ENCODE peak calls at places on chromosomes 5 and 9, in ten cellular contexts. One of them, this sample, is unnamed.
A peak's percentile ranks its signal among the peaks of the same experiment; 100 is the strongest.

GRCh38 chr9:75083188-75083976 is 4.6 kb downstream of the NMRK1 start:
- DNase-seq in ovary: no peak
- DNase-seq in adrenal gland: no peak
- DNase-seq in HCT116: no peak
- DNase-seq in A549: no peak
- DNase-seq in H1: peak; percentile 55
- DNase-seq in right lobe of liver: peak; percentile 62
- DNase-seq in IMR-90: no peak
- DNase-seq in body of pancreas: peak; percentile 60
- DNase-seq in spleen: no peak
- DNase-seq in this sample: peak; percentile 42

GRCh38 chr5:83925321-83925877 is 204.7 kb upstream of the HAPLN1 start:
- DNase-seq in H1: no peak
- DNase-seq in IMR-90: peak; percentile 88
- DNase-seq in body of pancreas: no peak
- DNase-seq in adrenal gland: no peak
- DNase-seq in HCT116: peak; percentile 4
- DNase-seq in ovary: no peak
- DNase-seq in spleen: no peak
- DNase-seq in right lobe of liver: no peak
- DNase-seq in A549: no peak
- DNase-seq in this sample: no peak

GRCh38 chr5:72921886-72922285 is 34.0 kb upstream of the FCHO2 start:
- DNase-seq in right lobe of liver: no peak
- DNase-seq in body of pancreas: no peak
- DNase-seq in adrenal gland: no peak
- DNase-seq in A549: no peak
- DNase-seq in IMR-90: no peak
- DNase-seq in HCT116: no peak
- DNase-seq in H1: no peak
- DNase-seq in ovary: no peak
- DNase-seq in spleen: no peak
- DNase-seq in this sample: no peak

GRCh38 chr9:98708103-98708932 is 417 bp downstream of the GABBR2 start:
- DNase-seq in adrenal gland: no peak
- DNase-seq in right lobe of liver: no peak
- DNase-seq in HCT116: no peak
- DNase-seq in A549: no peak
- DNase-seq in H1: peak; percentile 59
- DNase-seq in ovary: no peak
- DNase-seq in IMR-90: no peak
- DNase-seq in spleen: no peak
- DNase-seq in body of pancreas: no peak
- DNase-seq in this sample: peak; percentile 65

GRCh38 chr5:2163940-2164490 is 281.3 kb upstream of the IRX4 start:
- DNase-seq in adrenal gland: no peak
- DNase-seq in body of pancreas: no peak
- DNase-seq in HCT116: no peak
- DNase-seq in right lobe of liver: no peak
- DNase-seq in IMR-90: no peak
- DNase-seq in spleen: peak; percentile 58
- DNase-seq in H1: peak; percentile 52
- DNase-seq in A549: no peak
- DNase-seq in ovary: no peak
- DNase-seq in this sample: no peak

GRCh38 chr5:145936401-145937131 is at the start of gene SH3RF2:
- DNase-seq in right lobe of liver: peak; percentile 54
- DNase-seq in body of pancreas: peak; percentile 72
- DNase-seq in IMR-90: peak; percentile 73
- DNase-seq in HCT116: peak; percentile 85
- DNase-seq in spleen: no peak
- DNase-seq in adrenal gland: peak; percentile 52
- DNase-seq in ovary: peak; percentile 19
- DNase-seq in A549: peak; percentile 88
- DNase-seq in H1: peak; percentile 95
- DNase-seq in this sample: peak; percentile 60

GRCh38 chr5:23302438-23302837 is 205.0 kb upstream of the PRDM9 start:
- DNase-seq in adrenal gland: no peak
- DNase-seq in IMR-90: no peak
- DNase-seq in HCT116: no peak
- DNase-seq in right lobe of liver: no peak
- DNase-seq in A549: no peak
- DNase-seq in spleen: no peak
- DNase-seq in ovary: no peak
- DNase-seq in H1: no peak
- DNase-seq in body of pancreas: no peak
- DNase-seq in this sample: no peak

GRCh38 chr5:10747678-10748622 is 13.1 kb downstream of the DAP start:
- DNase-seq in right lobe of liver: no peak
- DNase-seq in adrenal gland: no peak
- DNase-seq in H1: no peak
- DNase-seq in HCT116: no peak
- DNase-seq in IMR-90: no peak
- DNase-seq in body of pancreas: peak; percentile 61
- DNase-seq in ovary: no peak
- DNase-seq in spleen: no peak
- DNase-seq in A549: no peak
- DNase-seq in this sample: no peak

GRCh38 chr5:78508231-78508765 is 140.3 kb downstream of the LHFPL2 start:
- DNase-seq in spleen: no peak
- DNase-seq in right lobe of liver: no peak
- DNase-seq in ovary: no peak
- DNase-seq in IMR-90: peak; percentile 78
- DNase-seq in A549: no peak
- DNase-seq in body of pancreas: no peak
- DNase-seq in H1: no peak
- DNase-seq in HCT116: no peak
- DNase-seq in adrenal gland: no peak
- DNase-seq in this sample: no peak

GRCh38 chr5:116076496-116076895 is 8.3 kb upstream of the COMMD10 start:
- DNase-seq in spleen: no peak
- DNase-seq in HCT116: no peak
- DNase-seq in right lobe of liver: no peak
- DNase-seq in ovary: no peak
- DNase-seq in H1: no peak
- DNase-seq in body of pancreas: no peak
- DNase-seq in adrenal gland: no peak
- DNase-seq in IMR-90: no peak
- DNase-seq in A549: no peak
- DNase-seq in this sample: no peak

GRCh38 chr9:117547904-117548303 is 133.0 kb upstream of the ASTN2 start:
- DNase-seq in HCT116: no peak
- DNase-seq in spleen: no peak
- DNase-seq in ovary: no peak
- DNase-seq in IMR-90: no peak
- DNase-seq in H1: no peak
- DNase-seq in right lobe of liver: no peak
- DNase-seq in A549: no peak
- DNase-seq in adrenal gland: no peak
- DNase-seq in body of pancreas: no peak
- DNase-seq in this sample: no peak

GRCh38 chr9:108180511-108180910 is 675.3 kb downstream of the ACTL7B start:
- DNase-seq in spleen: no peak
- DNase-seq in body of pancreas: no peak
- DNase-seq in IMR-90: no peak
- DNase-seq in A549: no peak
- DNase-seq in ovary: no peak
- DNase-seq in right lobe of liver: no peak
- DNase-seq in adrenal gland: no peak
- DNase-seq in H1: no peak
- DNase-seq in HCT116: no peak
- DNase-seq in this sample: peak; percentile 45

GRCh38 chr9:116394070-116394469 is 240.5 kb downstream of the PAPPA start:
- DNase-seq in A549: no peak
- DNase-seq in HCT116: no peak
- DNase-seq in spleen: no peak
- DNase-seq in right lobe of liver: no peak
- DNase-seq in body of pancreas: no peak
- DNase-seq in H1: no peak
- DNase-seq in ovary: no peak
- DNase-seq in adrenal gland: no peak
- DNase-seq in IMR-90: no peak
- DNase-seq in this sample: no peak

GRCh38 chr9:127943746-127944145 is 6.1 kb upstream of the DPM2 start:
- DNase-seq in A549: peak; percentile 79
- DNase-seq in adrenal gland: peak; percentile 94
- DNase-seq in body of pancreas: peak; percentile 87
- DNase-seq in spleen: peak; percentile 93
- DNase-seq in ovary: peak; percentile 87
- DNase-seq in H1: peak; percentile 93
- DNase-seq in IMR-90: peak; percentile 73
- DNase-seq in HCT116: peak; percentile 51
- DNase-seq in right lobe of liver: peak; percentile 88
- DNase-seq in this sample: peak; percentile 77

DNA sequence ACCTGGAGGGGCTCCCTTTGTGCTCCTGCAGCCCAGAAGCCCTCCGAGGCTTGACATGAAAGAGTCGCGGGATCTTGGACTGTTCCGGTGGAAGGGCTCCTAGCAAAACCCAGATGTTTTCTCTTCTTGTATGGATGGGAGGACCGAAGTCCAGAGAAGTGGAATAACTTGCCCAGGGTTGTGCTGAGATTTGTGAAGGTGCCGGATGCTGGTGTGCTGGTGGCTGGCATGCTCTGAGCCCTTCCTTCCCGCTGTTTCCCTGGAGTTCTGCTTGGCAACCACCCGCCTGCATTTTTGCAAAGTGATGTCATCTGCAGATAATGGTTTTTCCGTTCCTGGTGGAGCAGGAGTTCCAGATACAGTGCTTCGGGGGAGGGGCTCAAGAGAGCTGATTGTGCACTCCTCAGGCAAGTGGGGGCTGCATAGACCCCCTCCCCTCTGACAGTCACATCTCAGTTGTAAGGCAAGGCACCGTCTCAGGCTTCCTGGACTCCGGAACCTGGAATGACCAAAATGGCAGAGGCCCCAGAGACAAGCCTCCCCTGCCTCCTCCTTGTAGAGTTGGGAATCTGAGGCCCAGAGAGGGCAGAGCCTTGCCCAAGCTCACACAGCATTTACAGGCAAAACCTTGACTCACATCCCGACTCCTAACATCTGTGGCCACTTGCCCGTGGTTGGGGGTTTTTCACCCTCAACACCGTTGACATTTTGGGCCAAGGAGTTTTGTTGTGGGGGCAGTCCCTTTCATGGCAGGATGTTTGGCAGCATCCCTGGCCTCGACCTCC is 157.0 kb downstream of the RGS3 start:
- DNase-seq in H1: peak; percentile 50
- DNase-seq in HCT116: peak; percentile 56
- DNase-seq in A549: peak; percentile 86
- DNase-seq in ovary: peak; percentile 76
- DNase-seq in adrenal gland: peak; percentile 95
- DNase-seq in body of pancreas: peak; percentile 92
- DNase-seq in right lobe of liver: peak; percentile 76
- DNase-seq in spleen: peak; percentile 66
- DNase-seq in IMR-90: peak; percentile 93
- DNase-seq in this sample: peak; percentile 52
- TF ChIP-seq POLR2A in H1: peak; percentile 47
- TF ChIP-seq POLR2A in HCT116: no peak
- TF ChIP-seq POLR2A in A549: no peak
- TF ChIP-seq POLR2A in ovary: no peak
- TF ChIP-seq POLR2A in adrenal gland: no peak
- TF ChIP-seq POLR2A in body of pancreas: peak; percentile 71
- TF ChIP-seq POLR2A in right lobe of liver: peak; percentile 76
- TF ChIP-seq POLR2A in spleen: no peak
- TF ChIP-seq POLR2A in IMR-90: peak; percentile 2
- TF ChIP-seq POLR2A in this sample: no peak

GRCh38 chr5:56853710-56854109 is 38.4 kb downstream of the MAP3K1 start:
- DNase-seq in body of pancreas: no peak
- DNase-seq in IMR-90: no peak
- DNase-seq in H1: no peak
- DNase-seq in ovary: no peak
- DNase-seq in right lobe of liver: no peak
- DNase-seq in adrenal gland: no peak
- DNase-seq in HCT116: no peak
- DNase-seq in A549: no peak
- DNase-seq in spleen: no peak
- DNase-seq in this sample: no peak

GRCh38 chr5:56854920-56855319 is 39.6 kb downstream of the MAP3K1 start:
- DNase-seq in body of pancreas: no peak
- DNase-seq in H1: no peak
- DNase-seq in spleen: no peak
- DNase-seq in IMR-90: no peak
- DNase-seq in ovary: no peak
- DNase-seq in A549: no peak
- DNase-seq in adrenal gland: no peak
- DNase-seq in HCT116: no peak
- DNase-seq in right lobe of liver: no peak
- DNase-seq in this sample: no peak

GRCh38 chr5:56858777-56859442 is 43.6 kb downstream of the MAP3K1 start:
- DNase-seq in ovary: no peak
- DNase-seq in HCT116: no peak
- DNase-seq in H1: no peak
- DNase-seq in body of pancreas: peak; percentile 25
- DNase-seq in IMR-90: no peak
- DNase-seq in adrenal gland: no peak
- DNase-seq in spleen: no peak
- DNase-seq in A549: no peak
- DNase-seq in right lobe of liver: no peak
- DNase-seq in this sample: no peak

GRCh38 chr5:56852228-56853000 is 37.1 kb downstream of the MAP3K1 start:
- DNase-seq in IMR-90: peak; percentile 65
- DNase-seq in HCT116: no peak
- DNase-seq in body of pancreas: no peak
- DNase-seq in A549: no peak
- DNase-seq in right lobe of liver: no peak
- DNase-seq in H1: no peak
- DNase-seq in ovary: no peak
- DNase-seq in adrenal gland: no peak
- DNase-seq in spleen: no peak
- DNase-seq in this sample: no peak

GRCh38 chr5:56856779-56857178 is 41.4 kb downstream of the MAP3K1 start:
- DNase-seq in A549: no peak
- DNase-seq in right lobe of liver: no peak
- DNase-seq in H1: no peak
- DNase-seq in IMR-90: no peak
- DNase-seq in ovary: no peak
- DNase-seq in adrenal gland: no peak
- DNase-seq in spleen: no peak
- DNase-seq in body of pancreas: no peak
- DNase-seq in HCT116: no peak
- DNase-seq in this sample: no peak
- TF ChIP-seq CTCF in A549: no peak
- TF ChIP-seq CTCF in right lobe of liver: no peak
- TF ChIP-seq CTCF in H1: no peak
- TF ChIP-seq CTCF in IMR-90: peak; percentile 15
- TF ChIP-seq CTCF in ovary: no peak
- TF ChIP-seq CTCF in adrenal gland: no peak
- TF ChIP-seq CTCF in spleen: no peak
- TF ChIP-seq CTCF in body of pancreas: no peak
- TF ChIP-seq CTCF in HCT116: no peak
- TF ChIP-seq CTCF in this sample: no peak

GRCh38 chr9:104745852-104746251 is 1.6 kb upstream of the NIPSNAP3A start:
- DNase-seq in IMR-90: no peak
- DNase-seq in body of pancreas: no peak
- DNase-seq in ovary: no peak
- DNase-seq in adrenal gland: no peak
- DNase-seq in HCT116: no peak
- DNase-seq in right lobe of liver: no peak
- DNase-seq in spleen: no peak
- DNase-seq in H1: no peak
- DNase-seq in A549: no peak
- DNase-seq in this sample: no peak
- H3K4me3 ChIP-seq in IMR-90: no peak overlapping the region
- H3K4me3 ChIP-seq in body of pancreas: no peak overlapping the region
- H3K4me3 ChIP-seq in ovary: no peak overlapping the region
- H3K4me3 ChIP-seq in adrenal gland: no peak overlapping the region
- H3K4me3 ChIP-seq in HCT116: no peak overlapping the region
- H3K4me3 ChIP-seq in right lobe of liver: peak overlapping the region; percentile 88
- H3K4me3 ChIP-seq in spleen: no peak overlapping the region
- H3K4me3 ChIP-seq in H1: no peak overlapping the region
- H3K4me3 ChIP-seq in A549: no peak overlapping the region
- H3K4me3 ChIP-seq in this sample: no peak overlapping the region

GRCh38 chr5:36876965-36877666 is 547 bp downstream of the NIPBL start:
- DNase-seq in ovary: peak; percentile 77
- DNase-seq in body of pancreas: peak; percentile 79
- DNase-seq in IMR-90: peak; percentile 56
- DNase-seq in right lobe of liver: peak; percentile 77
- DNase-seq in spleen: peak; percentile 93
- DNase-seq in A549: peak; percentile 36
- DNase-seq in HCT116: peak; percentile 23
- DNase-seq in adrenal gland: peak; percentile 86
- DNase-seq in H1: peak; percentile 76
- DNase-seq in this sample: peak; percentile 46
- TF ChIP-seq POLR2A in ovary: peak; percentile 23
- TF ChIP-seq POLR2A in body of pancreas: peak; percentile 68
- TF ChIP-seq POLR2A in IMR-90: no peak
- TF ChIP-seq POLR2A in right lobe of liver: no peak
- TF ChIP-seq POLR2A in spleen: no peak
- TF ChIP-seq POLR2A in A549: no peak
- TF ChIP-seq POLR2A in HCT116: no peak
- TF ChIP-seq POLR2A in adrenal gland: peak; percentile 52
- TF ChIP-seq POLR2A in H1: no peak
- TF ChIP-seq POLR2A in this sample: no peak

This sample was measured in lower leg skin.